ENCODE peak calls at places on chromosome 21, in eight cellular contexts. T is central memory CD4-positive, alpha-beta T cell; I is EH; A is GM23248; N is GM04504; B is ecto neural progenitor cell; P is stimulated activated CD4-positive, alpha-beta T cell treated with anti-CD3 and anti-CD28 coated beads, Interleukin-2, amount 100 ng/mL, for 48 hours; M is C1 segment of cervical spinal cord. E is an unnamed sample.
A peak's percentile ranks its signal among the peaks of the same experiment; 100 is the strongest.

GRCh38 chr21:27564684-27565280 is 597.9 kb upstream of the ADAMTS5 start:
- DNase-seq in T (no peak), I (peak; percentile 83), A (peak; percentile 55), N (no peak), B (no peak), P (no peak), M (no peak), E (no peak)

GRCh38 chr21:41672543-41672915 is 94.3 kb downstream of the RIPK4 start:
- DNase-seq in T (no peak), I (no peak), A (no peak), N (no peak), B (no peak), P (no peak), M (no peak), E (no peak)

GRCh38 chr21:35882791-35883240 is 177.5 kb downstream of the SETD4 start:
- DNase-seq in T (no peak), I (peak; percentile 65), A (peak; percentile 20), N (peak; percentile 20), B (no peak), P (no peak), M (no peak), E (no peak)

GRCh38 chr21:44414291-44415072 is 40.8 kb upstream of the LRRC3 start:
- DNase-seq in T (no peak), I (no peak), A (no peak), N (no peak), B (peak; percentile 42), P (no peak), M (no peak), E (no peak)

GRCh38 chr21:29168874-29169273 is 38.4 kb downstream of the MAP3K7CL start:
- DNase-seq in T (no peak), I (no peak), A (no peak), N (no peak), B (no peak), P (no peak), M (no peak), E (no peak)

GRCh38 chr21:45935628-45936027 is 45.9 kb upstream of the COL6A1 start:
- DNase-seq in T (no peak), I (no peak), A (peak; percentile 54), N (no peak), B (no peak), P (no peak), M (no peak), E (no peak)

GRCh38 chr21:36156815-36157670 is at the start of gene DOP1B:
- DNase-seq in T (no peak), I (no peak), A (peak; percentile 30), N (no peak), B (no peak), P (peak; percentile 36), M (peak; percentile 57), E (peak; percentile 26)

GRCh38 chr21:45874716-45875415 is 106.7 kb upstream of the COL6A1 start:
- DNase-seq in T (no peak), I (peak; percentile 97), A (peak; percentile 98), N (peak; percentile 96), B (peak; percentile 49), P (no peak), M (no peak), E (no peak)

GRCh38 chr21:34916446-34916845 is 132.7 kb downstream of the RUNX1 start:
- DNase-seq in T (no peak), I (peak; percentile 95), A (peak; percentile 73), N (peak; percentile 76), B (no peak), P (no peak), M (no peak), E (no peak)

E was measured in 8988T.